ENCODE peak calls at places on chromosomes 3 and 15, in four cellular contexts. E, F, A and Q are unnamed samples. For H3K36me3, the result is how much of the 10 kb centered on the place peaks cover.

GRCh38 chr3:52240059-52240885 is 1.3 kb upstream of the TWF2 start:
- DNase-seq in E (peak), F (no peak), A (peak), Q (peak)

GRCh38 chr3:81040107-81040506 is 721.3 kb downstream of the GBE1 start:
- DNase-seq in E (no peak), F (no peak), A (no peak), Q (no peak)

GRCh38 chr3:169203631-169204550 is 459.6 kb downstream of the MECOM start:
- DNase-seq in E (no peak), F (no peak), A (no peak), Q (no peak)

GRCh38 chr15:73941044-73941443 is 14.8 kb downstream of the LOXL1 start:
- DNase-seq in E (no peak), F (no peak), A (no peak), Q (no peak)

GRCh38 chr15:89806217-89806564 is 8.5 kb downstream of the ANPEP start:
- DNase-seq in E (peak), F (no peak), A (no peak), Q (no peak)

GRCh38 chr3:38157562-38157961 is 7.8 kb upstream of the OXSR1 start:
- DNase-seq in E (no peak), F (peak), A (no peak), Q (no peak)

GRCh38 chr3:43328653-43329052 is 42.3 kb downstream of the SNRK start:
- DNase-seq in E (no peak), F (no peak), A (no peak), Q (no peak)

GRCh38 chr15:96783746-96784145 is 453.2 kb downstream of the NR2F2 start:
- DNase-seq in E (no peak), F (no peak), A (no peak), Q (no peak)

GRCh38 chr15:72117448-72117697 is 577 bp downstream of the MYO9A start:
- DNase-seq in E (peak), F (no peak), A (peak), Q (peak)

GRCh38 chr3:105513042-105513441 is 146.3 kb downstream of the ALCAM start:
- DNase-seq in E (no peak), F (no peak), A (no peak), Q (no peak)

GRCh38 chr3:172513488-172513887 is 9.7 kb downstream of the TNFSF10 start:
- DNase-seq in E (no peak), F (no peak), A (no peak), Q (no peak)

GRCh38 chr3:8368598-8368997 is 133.0 kb upstream of the LMCD1 start:
- DNase-seq in E (no peak), F (no peak), A (no peak), Q (no peak)

GRCh38 chr3:150830094-150830681 is 67.2 kb upstream of the SIAH2 start:
- DNase-seq in E (no peak), F (no peak), A (peak), Q (no peak)

GRCh38 chr3:15292765-15293522 is 39.4 kb downstream of the SH3BP5 start:
- DNase-seq in E (peak), F (peak), A (no peak), Q (no peak)

GRCh38 chr3:169112153-169112892 is 551.2 kb downstream of the MECOM start:
- DNase-seq in E (no peak), F (no peak), A (peak), Q (no peak)

GRCh38 chr3:102092617-102093466 is 243.5 kb downstream of the NFKBIZ start:
- DNase-seq in E (no peak), F (no peak), A (no peak), Q (no peak)

GRCh38 chr15:85543741-85544155 is 163.3 kb downstream of the AKAP13 start:
- DNase-seq in E (peak), F (no peak), A (no peak), Q (peak)

GRCh38 chr3:157405457-157405856 is 31.2 kb upstream of the PTX3 start:
- DNase-seq in E (no peak), F (no peak), A (no peak), Q (no peak)

GRCh38 chr15:58467722-58468436 is 36.1 kb downstream of the LIPC start:
- DNase-seq in E (peak), F (no peak), A (peak), Q (no peak)

GRCh38 chr3:10848261-10848660 is 32.2 kb downstream of the SLC6A11 start:
- DNase-seq in E (no peak), F (no peak), A (no peak), Q (no peak)

GRCh38 chr3:108202080-108202479 is 20.1 kb downstream of the IFT57 start:
- DNase-seq in E (no peak), F (no peak), A (no peak), Q (no peak)

GRCh38 chr3:144893980-144894379 is 922.4 kb downstream of the DIPK2A start:
- DNase-seq in E (no peak), F (no peak), A (no peak), Q (no peak)

GRCh38 chr15:36612063-36612788 is 32.8 kb downstream of the CDIN1 start:
- DNase-seq in E (no peak), F (no peak), A (no peak), Q (no peak)

GRCh38 chr3:98325055-98325454 is 28.6 kb upstream of the OR5K4 start:
- DNase-seq in E (peak), F (no peak), A (no peak), Q (no peak)

GRCh38 chr3:98980915-98981596 is 79.6 kb upstream of the DCBLD2 start:
- DNase-seq in E (no peak), F (no peak), A (no peak), Q (no peak)

GRCh38 chr3:60742606-60743145 is 508.6 kb downstream of the FHIT start:
- DNase-seq in E (no peak), F (no peak), A (peak), Q (no peak)

GRCh38 chr3:172659246-172660002 is 51.4 kb downstream of the NCEH1 start:
- DNase-seq in E (no peak), F (no peak), A (no peak), Q (no peak)

GRCh38 chr3:18499256-18499655 is 74.1 kb upstream of the SATB1 start:
- DNase-seq in E (no peak), F (no peak), A (no peak), Q (no peak)

GRCh38 chr3:60160792-60161175 is 1090.5 kb downstream of the FHIT start:
- DNase-seq in E (no peak), F (no peak), A (no peak), Q (no peak)

GRCh38 chr3:12908136-12908730 is 66.9 kb upstream of the RPL32 start:
- DNase-seq in E (no peak), F (no peak), A (no peak), Q (peak)

GRCh38 chr3:51944541-51945021 is 2.4 kb downstream of the PARP3 start:
- DNase-seq in E (peak), F (no peak), A (no peak), Q (peak)

GRCh38 chr3:173038484-173038871 is 102.6 kb downstream of the SPATA16 start:
- DNase-seq in E (no peak), F (no peak), A (no peak), Q (no peak)

GRCh38 chr3:119331661-119332060 is 37.5 kb downstream of the ARHGAP31 start:
- DNase-seq in E (no peak), F (no peak), A (no peak), Q (no peak)

GRCh38 chr3:152623286-152623685 is 211.6 kb upstream of the P2RY1 start:
- DNase-seq in E (no peak), F (no peak), A (no peak), Q (no peak)

GRCh38 chr3:196120291-196120951 is 38.5 kb upstream of the TFRC start:
- DNase-seq in E (no peak), F (no peak), A (no peak), Q (peak)

GRCh38 chr15:45812200-45812599 is 177.4 kb downstream of the SQOR start:
- DNase-seq in E (no peak), F (no peak), A (no peak), Q (no peak)

GRCh38 chr3:102265720-102266119 is 169.1 kb upstream of the ZPLD1 start:
- DNase-seq in E (no peak), F (no peak), A (no peak), Q (no peak)

GRCh38 chr3:104291437-104291851 is 1075.3 kb upstream of the ALCAM start:
- DNase-seq in E (no peak), F (no peak), A (no peak), Q (no peak)

GRCh38 chr15:82647045-82647834 is at the start of gene CPEB1:
- DNase-seq in E (peak), F (no peak), A (no peak), Q (peak)
- TF ChIP-seq CTCF in E (no peak), F (no peak), A (no peak), Q (no peak)

GRCh38 chr3:122810706-122811105 is 15.8 kb downstream of the SLC49A4 start:
- DNase-seq in E (no peak), F (no peak), A (no peak), Q (no peak)
- H3K36me3 ChIP-seq in E (under half), F (under half), A (under half), Q (under half)

GRCh38 chr3:77345009-77345408 is 305.1 kb downstream of the ROBO2 start:
- DNase-seq in E (no peak), F (no peak), A (no peak), Q (no peak)

GRCh38 chr3:77342688-77343087 is 302.8 kb downstream of the ROBO2 start:
- DNase-seq in E (no peak), F (no peak), A (no peak), Q (no peak)

GRCh38 chr3:77348244-77348855 is 308.5 kb downstream of the ROBO2 start:
- DNase-seq in E (no peak), F (no peak), A (peak), Q (no peak)
- TF ChIP-seq CTCF in E (peak), F (no peak), A (peak), Q (no peak)

GRCh38 chr3:45966371-45966780 is 23.1 kb downstream of the CXCR6 start:
- DNase-seq in E (no peak), F (no peak), A (no peak), Q (peak)

GRCh38 chr3:45968149-45968548 is 24.9 kb downstream of the CXCR6 start:
- DNase-seq in E (no peak), F (no peak), A (no peak), Q (no peak)

GRCh38 chr3:45968706-45969105 is 25.4 kb downstream of the CXCR6 start:
- DNase-seq in E (no peak), F (no peak), A (no peak), Q (no peak)

GRCh38 chr3:45967724-45968123 is 24.5 kb downstream of the CXCR6 start:
- DNase-seq in E (no peak), F (no peak), A (no peak), Q (no peak)

DNA sequence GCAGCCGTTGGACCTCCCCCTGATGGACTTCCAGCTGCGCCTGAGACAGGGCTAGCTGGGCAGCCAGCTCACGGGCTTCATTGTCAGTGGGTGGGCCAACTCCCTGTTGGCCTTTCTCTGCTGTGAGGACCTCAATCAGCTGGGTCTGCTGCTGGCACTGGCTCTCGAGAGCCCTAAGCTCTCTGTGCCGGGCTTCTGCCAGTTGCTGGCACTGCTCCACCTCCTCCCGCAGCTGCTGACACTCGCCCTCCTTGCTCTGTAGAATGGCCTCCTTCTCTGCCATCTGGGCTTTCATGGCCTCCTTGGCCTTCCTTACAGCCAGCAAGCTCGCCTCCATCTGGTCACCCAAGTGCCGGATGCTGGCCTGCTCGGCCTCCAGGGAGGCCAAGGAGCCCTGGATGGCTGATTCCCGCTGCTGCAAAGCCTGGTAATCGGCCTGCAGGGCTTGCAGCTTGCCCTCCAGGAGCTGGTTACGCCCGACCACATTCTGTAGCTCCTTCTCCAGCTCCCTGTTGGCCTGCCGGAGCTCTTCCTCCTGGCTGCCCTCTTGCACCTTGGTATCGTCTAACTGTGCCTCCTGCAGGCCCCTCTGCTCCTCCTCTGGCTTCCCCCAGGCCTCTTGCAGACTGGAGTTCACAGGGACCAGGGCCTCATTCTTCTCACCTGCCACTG is 23.8 kb downstream of the CXCR6 start:
- DNase-seq in E (no peak), F (no peak), A (no peak), Q (no peak)
- H3K36me3 ChIP-seq in E (under half), F (half or more), A (under half), Q (under half)

DNA sequence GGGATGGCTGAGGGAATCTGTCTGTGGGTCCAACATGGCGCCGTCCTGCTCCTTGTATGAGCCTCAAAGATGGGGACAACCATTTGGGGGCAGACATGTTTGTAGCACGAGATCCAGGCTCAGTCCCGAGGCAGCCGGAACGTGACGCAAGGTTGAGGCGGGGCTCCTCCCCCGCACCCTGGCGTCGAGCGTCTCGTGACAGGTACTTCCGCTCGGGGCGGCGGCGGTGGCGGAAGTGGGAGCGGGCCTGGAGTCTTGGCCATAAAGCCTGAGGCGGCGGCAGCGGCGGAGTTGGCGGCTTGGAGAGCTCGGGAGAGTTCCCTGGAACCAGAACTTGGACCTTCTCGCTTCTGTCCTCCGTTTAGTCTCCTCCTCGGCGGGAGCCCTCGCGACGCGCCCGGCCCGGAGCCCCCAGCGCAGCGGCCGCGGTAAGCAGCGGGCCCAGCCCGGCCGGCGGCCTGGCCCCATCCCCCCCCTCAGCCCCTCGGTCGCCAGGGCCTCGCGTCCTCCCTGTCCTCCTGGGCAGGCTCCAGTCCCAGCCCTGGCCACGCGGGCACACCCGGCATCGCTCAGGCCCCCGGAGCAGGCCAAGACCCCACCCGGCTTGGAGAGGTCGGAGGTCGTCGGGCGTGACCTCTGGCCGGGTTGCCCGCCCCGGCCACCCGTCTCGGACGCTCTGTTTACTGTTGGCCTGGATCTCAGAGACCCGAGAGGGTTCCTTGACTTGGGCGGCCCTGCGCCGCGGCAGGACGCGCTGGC is at the start of gene RAB7A:
- DNase-seq in E (peak), F (peak), A (peak), Q (peak)
- TF ChIP-seq CTCF in E (no peak), F (no peak), A (peak), Q (no peak)

GRCh38 chr15:68314563-68314962 is 37.0 kb downstream of the FEM1B start:
- DNase-seq in E (no peak), F (no peak), A (peak), Q (peak)
- H3K36me3 ChIP-seq in E (under half), F (under half), A (under half), Q (under half)

DNA sequence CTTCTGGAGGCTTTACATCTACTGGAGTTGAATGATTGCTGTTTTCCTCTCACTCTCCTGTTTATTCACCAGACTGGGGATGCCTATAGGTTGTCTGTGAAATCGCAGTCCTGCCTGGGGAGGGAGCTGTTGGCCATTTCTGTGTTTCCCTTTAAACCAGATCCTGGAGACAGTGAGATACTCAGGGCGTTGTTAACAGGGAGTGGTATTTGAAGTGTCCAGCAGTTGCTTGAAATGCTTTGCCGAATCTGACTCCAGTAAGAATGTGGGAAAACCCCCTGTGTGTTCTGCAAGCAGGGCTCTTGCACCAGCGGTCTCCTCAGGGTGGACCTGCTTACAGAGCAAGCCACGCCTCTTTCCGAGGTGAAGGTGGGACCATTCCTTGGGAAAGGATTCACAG is 4.3 kb upstream of the LRRK1 start:
- DNase-seq in E (no peak), F (no peak), A (no peak), Q (no peak)
- TF ChIP-seq CTCF in E (no peak), F (no peak), A (no peak), Q (no peak)

DNA sequence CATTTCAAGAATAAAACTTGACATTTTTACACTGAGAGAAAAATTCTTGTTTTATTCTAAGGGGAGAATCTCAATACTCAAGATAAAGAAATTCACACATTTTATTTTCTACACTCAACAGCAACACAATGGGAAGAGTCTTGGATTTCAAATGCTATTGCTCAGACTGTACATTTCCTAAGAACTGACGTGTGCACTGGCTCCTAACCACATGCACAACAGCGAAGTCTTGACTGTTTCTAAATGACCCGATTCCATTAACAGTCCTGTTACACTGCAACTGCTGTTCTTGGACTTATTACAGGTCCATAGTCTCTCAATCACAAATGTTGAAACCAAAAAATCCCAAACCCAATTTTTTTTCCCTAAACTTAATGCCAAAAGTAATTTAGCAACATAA is 20.9 kb downstream of the ZXDC start:
- DNase-seq in E (no peak), F (no peak), A (no peak), Q (no peak)
- H3K36me3 ChIP-seq in E (under half), F (half or more), A (under half), Q (half or more)

GRCh38 chr15:40357723-40358491 is at the start of gene DISP2:
- DNase-seq in E (peak), F (no peak), A (peak), Q (peak)
- TF ChIP-seq CTCF in E (no peak), F (no peak), A (peak), Q (no peak)